ENCODE peak calls at places on chromosomes 13 and 19, in five cellular contexts. Y is K562, P is GM12878, E is HepG2, J is H1. U is an unnamed sample.

GRCh38 chr19:23916991-23917390 is 2.3 kb downstream of the ZNF726 start:
- DNase-seq in J (no peak), E (no peak), P (no peak), Y (peak), U (no peak)

GRCh38 chr19:17902701-17903100 is 30.1 kb upstream of the CCDC124 start:
- DNase-seq in J (no peak), Y (no peak), E (no peak), P (no peak), U (no peak)

GRCh38 chr19:39199025-39199424 is 2.3 kb downstream of the NCCRP1 start:
- DNase-seq in J (no peak), P (no peak), E (peak), Y (no peak), U (no peak)

GRCh38 chr13:28494861-28495585 is at the start of gene FLT1:
- DNase-seq in E (no peak), P (no peak), J (peak), Y (no peak), U (no peak)

GRCh38 chr19:57830071-57830602 is at the start of gene ZNF587B:
- DNase-seq in E (peak), J (peak), Y (peak), P (no peak), U (peak)

GRCh38 chr19:38977445-38978314 is 2.1 kb upstream of the FBXO17 start:
- DNase-seq in Y (no peak), P (peak), E (no peak), J (no peak), U (no peak)

GRCh38 chr19:29630661-29631060 is 24.6 kb downstream of the POP4 start:
- DNase-seq in Y (no peak), J (no peak), P (no peak), E (no peak), U (no peak)

GRCh38 chr13:90420683-90421082 is 926.8 kb upstream of the MIR17HG start:
- DNase-seq in Y (no peak), E (no peak), P (no peak), J (no peak), U (no peak)

GRCh38 chr13:104442541-104442940 is 1376.3 kb upstream of the SLC10A2 start:
- DNase-seq in E (no peak), P (no peak), J (no peak), Y (no peak), U (no peak)

GRCh38 chr13:89465366-89465765 is 1794.2 kb downstream of the SLITRK5 start:
- DNase-seq in J (no peak), Y (no peak), P (peak), E (no peak), U (peak)

GRCh38 chr19:13427273-13428051 is 78.8 kb downstream of the CACNA1A start:
- DNase-seq in J (no peak), Y (no peak), P (no peak), E (no peak), U (no peak)

GRCh38 chr13:100541882-100542545 is 46.6 kb downstream of the GGACT start:
- DNase-seq in E (no peak), Y (no peak), J (peak), P (no peak), U (no peak)

GRCh38 chr13:97211357-97211756 is 10.8 kb upstream of the MBNL2 start:
- DNase-seq in P (no peak), Y (no peak), E (no peak), J (no peak), U (no peak)

GRCh38 chr13:33322965-33323668 is 37.6 kb upstream of the STARD13 start:
- DNase-seq in E (no peak), P (no peak), J (no peak), Y (no peak), U (no peak)

GRCh38 chr13:51154029-51154555 is 43.0 kb upstream of the C13orf42 start:
- DNase-seq in J (peak), E (no peak), Y (peak), P (no peak), U (no peak)

GRCh38 chr13:95191821-95192220 is 109.4 kb downstream of the ABCC4 start:
- DNase-seq in Y (peak), J (peak), E (peak), P (peak), U (peak)

GRCh38 chr13:28548872-28549271 is 53.9 kb upstream of the FLT1 start:
- DNase-seq in P (no peak), E (no peak), Y (no peak), J (no peak), U (no peak)

GRCh38 chr13:44734204-44734707 is 158.1 kb upstream of the TSC22D1 start:
- DNase-seq in E (no peak), Y (no peak), J (no peak), P (no peak), U (no peak)

GRCh38 chr13:39777527-39778061 is 122.1 kb downstream of the COG6 start:
- DNase-seq in P (no peak), J (no peak), Y (peak), E (no peak), U (peak)

GRCh38 chr19:4197625-4198466 is 15.4 kb downstream of the ANKRD24 start:
- DNase-seq in E (no peak), P (no peak), J (peak), Y (no peak), U (no peak)

GRCh38 chr13:30398601-30399072 is 23.7 kb upstream of the UBE2L5 start:
- DNase-seq in P (no peak), E (peak), Y (no peak), J (no peak), U (no peak)

GRCh38 chr13:27043013-27043412 is 128.6 kb downstream of the USP12 start:
- DNase-seq in Y (no peak), J (peak), E (peak), P (no peak), U (peak)

GRCh38 chr19:17777840-17778620 is 16.9 kb upstream of the B3GNT3 start:
- DNase-seq in Y (peak), J (peak), P (no peak), E (peak), U (peak)

GRCh38 chr19:39696418-39696817 is 7.9 kb upstream of the LGALS14 start:
- DNase-seq in E (peak), P (no peak), Y (no peak), J (no peak), U (no peak)

GRCh38 chr19:36719687-36720556 is 32.5 kb downstream of the ZNF567 start:
- DNase-seq in J (no peak), E (no peak), P (no peak), Y (no peak), U (no peak)

GRCh38 chr13:110347535-110348308 is 40.6 kb downstream of the COL4A2 start:
- DNase-seq in J (no peak), Y (no peak), E (peak), P (no peak), U (peak)

GRCh38 chr19:30419581-30420180 is 47.5 kb downstream of the ZNF536 start:
- DNase-seq in Y (no peak), P (no peak), E (no peak), J (peak), U (no peak)

GRCh38 chr19:32599736-32600157 is 18.8 kb downstream of the PDCD5 start:
- DNase-seq in E (peak), P (no peak), J (no peak), Y (peak), U (peak)

DNA sequence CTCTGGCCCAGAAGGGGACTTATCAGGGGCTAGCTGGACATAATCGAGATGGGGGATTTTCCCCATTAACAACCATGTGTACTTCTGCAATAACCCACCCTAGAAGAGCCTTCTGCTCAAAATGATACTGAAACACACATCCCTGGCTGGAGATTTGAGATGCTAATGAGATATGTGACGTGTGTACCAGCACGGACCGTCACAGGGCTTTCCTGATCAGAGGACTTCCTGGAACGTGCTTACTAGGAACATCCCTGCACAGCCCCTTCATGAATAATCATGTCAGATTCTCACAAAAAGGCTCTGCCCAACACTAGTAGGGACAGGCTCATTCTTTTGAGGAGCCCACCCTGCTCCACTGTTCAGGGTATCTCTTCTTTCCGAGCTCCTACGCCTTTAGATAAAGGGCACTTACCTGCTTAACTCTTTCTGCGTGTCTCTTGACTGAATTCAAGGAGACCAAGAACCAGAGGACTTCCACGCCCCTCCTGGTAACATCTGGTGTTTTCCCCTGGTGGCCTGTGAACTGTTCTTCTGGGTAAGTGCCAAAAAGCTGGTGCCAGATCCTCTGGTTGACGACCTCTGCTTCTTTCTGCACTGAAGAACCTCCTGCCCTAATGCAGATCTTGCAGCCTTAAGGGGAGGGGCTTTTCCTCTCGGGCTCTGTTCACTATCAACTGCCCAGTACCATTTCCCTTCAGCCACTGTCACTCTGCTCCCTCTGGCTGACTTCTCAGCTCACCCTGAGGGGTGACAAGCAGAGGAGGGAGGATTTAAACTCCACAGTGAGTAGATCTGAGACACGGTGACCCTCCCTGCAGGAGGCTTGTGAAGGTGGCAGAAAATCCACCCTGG is 6.3 kb upstream of the ERVV-1 start:
- DNase-seq in P (no peak), E (no peak), Y (peak), J (no peak), U (no peak)
- TF ChIP-seq SP1 in P (no peak), E (no peak), Y (no peak), J (no peak), U (no peak)

GRCh38 chr13:112903606-112904195 is 65.3 kb upstream of the MCF2L start:
- DNase-seq in P (no peak), E (no peak), J (no peak), Y (no peak), U (no peak)

GRCh38 chr13:112902669-112903068 is 66.3 kb upstream of the MCF2L start:
- DNase-seq in P (no peak), E (no peak), Y (no peak), J (no peak), U (no peak)

GRCh38 chr13:112904436-112904960 is 64.5 kb upstream of the MCF2L start:
- DNase-seq in J (no peak), P (no peak), E (no peak), Y (no peak), U (no peak)

GRCh38 chr13:112901951-112902651 is 66.9 kb upstream of the MCF2L start:
- DNase-seq in J (no peak), P (no peak), E (no peak), Y (no peak), U (no peak)

DNA sequence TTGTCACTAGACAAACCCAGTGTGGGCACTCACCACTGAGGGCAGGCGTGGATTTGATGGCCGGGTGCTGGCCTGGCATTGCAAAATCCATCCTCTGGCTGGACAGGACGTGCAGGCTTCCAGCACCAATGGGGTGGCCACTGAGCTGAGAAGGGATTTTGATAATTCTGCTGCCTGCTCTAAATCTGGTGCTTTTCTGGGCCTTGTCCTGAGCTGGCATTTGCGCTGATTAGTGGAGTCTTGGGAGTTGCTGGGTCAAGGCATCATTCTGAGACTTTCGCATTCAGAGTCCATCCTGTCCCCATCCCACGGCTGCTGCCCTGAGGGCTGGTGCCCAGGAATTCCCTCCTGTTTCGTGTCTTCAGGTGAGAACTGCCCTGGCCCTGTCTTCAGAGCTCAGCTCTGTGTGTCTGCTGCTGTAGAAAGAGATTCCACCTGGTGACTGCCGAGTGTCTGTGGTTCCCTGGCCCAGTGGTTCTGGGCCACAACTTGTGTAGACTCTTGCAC is 65.9 kb upstream of the MCF2L start:
- DNase-seq in J (no peak), E (no peak), Y (no peak), P (no peak), U (no peak)
- H3K27ac ChIP-seq in J (no peak), E (no peak), Y (no peak), P (no peak), U (no peak)

GRCh38 chr13:64551755-64552154 is 2678.4 kb downstream of the PCDH9 start:
- DNase-seq in P (no peak), E (no peak), Y (no peak), J (no peak), U (no peak)
- TF ChIP-seq CEBPB in P (no peak), E (no peak), Y (no peak), J (no peak), U (no peak)

GRCh38 chr19:48480151-48480475 is 10.9 kb downstream of the CYTH2 start:
- DNase-seq in J (no peak), E (no peak), Y (no peak), P (no peak), U (no peak)
- TF ChIP-seq SP1 in J (no peak), E (no peak), Y (no peak), P (no peak), U (no peak)

GRCh38 chr19:2188708-2189385 is 25.1 kb downstream of the DOT1L start:
- DNase-seq in E (no peak), P (no peak), Y (no peak), J (no peak), U (no peak)

GRCh38 chr19:2191456-2191931 is 27.8 kb downstream of the DOT1L start:
- DNase-seq in J (no peak), Y (no peak), P (no peak), E (no peak), U (no peak)

GRCh38 chr19:2189880-2190279 is 26.1 kb downstream of the DOT1L start:
- DNase-seq in E (no peak), P (no peak), Y (no peak), J (no peak), U (no peak)

GRCh38 chr19:2192862-2193261 is 29.1 kb downstream of the DOT1L start:
- DNase-seq in P (no peak), J (no peak), E (no peak), Y (no peak), U (no peak)

GRCh38 chr19:2190848-2191455 is 27.2 kb downstream of the DOT1L start:
- DNase-seq in J (no peak), P (no peak), E (no peak), Y (no peak), U (no peak)
- H3K27ac ChIP-seq in J (no peak), P (no peak), E (no peak), Y (no peak), U (no peak)

GRCh38 chr13:77565635-77566034 is 30.1 kb downstream of the SCEL start:
- DNase-seq in Y (peak), J (no peak), E (peak), P (no peak), U (peak)
- TF ChIP-seq CEBPB in Y (no peak), J (no peak), E (no peak), P (no peak), U (no peak)

GRCh38 chr13:113785051-113786010 is 26.3 kb downstream of the TMEM255B start:
- DNase-seq in E (no peak), Y (no peak), P (no peak), J (no peak), U (peak)
- TF ChIP-seq SP1 in E (no peak), Y (no peak), P (no peak), J (no peak), U (peak)

GRCh38 chr13:98299243-98299953 is 122.3 kb upstream of the RNF113B start:
- DNase-seq in E (no peak), Y (no peak), P (no peak), J (no peak), U (no peak)

GRCh38 chr13:98299954-98300350 is 122.9 kb upstream of the RNF113B start:
- DNase-seq in P (no peak), J (no peak), Y (no peak), E (no peak), U (no peak)

GRCh38 chr13:98303858-98304257 is 126.8 kb upstream of the RNF113B start:
- DNase-seq in E (no peak), Y (no peak), J (no peak), P (no peak), U (no peak)

GRCh38 chr13:98300956-98301641 is 124.0 kb upstream of the RNF113B start:
- DNase-seq in Y (no peak), E (peak), J (no peak), P (no peak), U (no peak)

DNA sequence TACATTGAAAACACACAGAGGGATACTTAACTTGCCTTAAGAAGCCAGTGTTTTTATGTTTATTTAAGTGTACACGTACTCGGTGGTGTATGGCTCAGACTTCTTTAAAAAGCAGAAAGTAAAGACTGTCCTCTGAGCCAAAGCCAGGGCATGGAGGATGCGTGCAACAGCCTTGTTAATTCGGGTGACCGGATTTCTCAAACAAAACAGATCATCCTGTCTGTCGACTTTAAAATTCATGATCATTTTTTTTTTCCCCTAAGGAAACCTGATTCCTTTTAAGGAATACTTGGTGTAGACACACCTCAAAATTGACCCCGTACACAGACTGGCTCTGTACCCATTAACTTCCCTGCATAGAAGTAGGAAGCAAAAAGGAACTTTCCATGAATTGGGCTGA is 124.7 kb upstream of the RNF113B start:
- DNase-seq in E (no peak), Y (no peak), P (no peak), J (no peak), U (no peak)
- H3K27ac ChIP-seq in E (peak), Y (no peak), P (no peak), J (no peak), U (no peak)